ENCODE peak calls at places on chromosomes 16 and 17, in four cellular contexts. G, V, H and D are unnamed samples.

GRCh38 chr17:68461589-68461988 is 4.3 kb upstream of the WIPI1 start:
- DNase-seq in G (no peak), V (no peak), H (no peak), D (no peak)

GRCh38 chr16:50407351-50407750 is 38.6 kb upstream of the BRD7 start:
- DNase-seq in G (no peak), V (no peak), H (no peak), D (no peak)

GRCh38 chr17:46790216-46790615 is 28.3 kb downstream of the WNT3 start:
- DNase-seq in G (no peak), V (no peak), H (no peak), D (no peak)

GRCh38 chr17:83189673-83190385 is 110.4 kb downstream of the METRNL start:
- DNase-seq in G (peak), V (no peak), H (peak), D (no peak)

GRCh38 chr17:46940692-46941404 is 17.9 kb downstream of the GOSR2 start:
- DNase-seq in G (peak), V (peak), H (peak), D (peak)

GRCh38 chr16:70258065-70258464 is 6.3 kb upstream of the EXOSC6 start:
- DNase-seq in G (no peak), V (no peak), H (no peak), D (no peak)

GRCh38 chr16:71520550-71520949 is 5.7 kb upstream of the CHST4 start:
- DNase-seq in G (no peak), V (no peak), H (no peak), D (no peak)

GRCh38 chr17:50331085-50331791 is 14.7 kb upstream of the XYLT2 start:
- DNase-seq in G (no peak), V (no peak), H (peak), D (no peak)

GRCh38 chr17:13474073-13474800 is 127.5 kb downstream of the HS3ST3A1 start:
- DNase-seq in G (no peak), V (no peak), H (no peak), D (no peak)

GRCh38 chr16:80356365-80356764 is 184.4 kb upstream of the DYNLRB2 start:
- DNase-seq in G (no peak), V (no peak), H (no peak), D (no peak)

GRCh38 chr17:74836691-74837467 is 22.8 kb downstream of the GRIN2C start:
- DNase-seq in G (no peak), V (no peak), H (no peak), D (no peak)

GRCh38 chr17:57662644-57663308 is 82.3 kb downstream of the CCDC182 start:
- DNase-seq in G (peak), V (peak), H (peak), D (peak)